ENCODE peak calls at places on chromosomes 7 and 10, in seven cellular contexts. F is HepG2, D is SK-N-SH, H is GM12878, A is K562, T is HCT116, Q is H1. K is an unnamed sample.

GRCh38 chr7:43201912-43202311 is 89.5 kb downstream of the HECW1 start:
- DNase-seq in A (no peak), T (no peak), Q (no peak), F (no peak), H (no peak), D (no peak), K (no peak)

GRCh38 chr10:48606530-48607355 is 1.9 kb upstream of the ARHGAP22 start:
- DNase-seq in H (no peak), A (no peak), T (no peak), D (no peak), F (no peak), Q (no peak), K (no peak)

GRCh38 chr10:35398888-35399287 is 62.6 kb downstream of the CCNY start:
- DNase-seq in A (no peak), Q (no peak), F (no peak), D (no peak), T (no peak), H (no peak), K (no peak)

GRCh38 chr7:149150981-149151380 is 3.7 kb downstream of the ZNF398 start:
- DNase-seq in Q (no peak), F (no peak), A (no peak), D (no peak), T (no peak), H (no peak), K (no peak)

GRCh38 chr7:50068026-50068425 is 25.0 kb downstream of the ZPBP start:
- DNase-seq in A (no peak), H (no peak), Q (no peak), D (no peak), T (peak), F (peak), K (peak)

GRCh38 chr7:116809636-116810266 is 52.6 kb upstream of the CAPZA2 start:
- DNase-seq in A (peak), H (no peak), T (peak), Q (no peak), F (peak), D (peak), K (peak)

GRCh38 chr10:125355657-125356056 is 195.3 kb upstream of the CTBP2 start:
- DNase-seq in Q (no peak), D (no peak), A (no peak), T (no peak), F (no peak), H (no peak), K (no peak)

GRCh38 chr10:9012312-9012711 is 957.8 kb downstream of the GATA3 start:
- DNase-seq in H (no peak), D (no peak), F (no peak), Q (no peak), A (no peak), T (no peak), K (no peak)

GRCh38 chr7:15915694-15916093 is 229.2 kb upstream of the MEOX2 start:
- DNase-seq in T (no peak), H (no peak), A (no peak), Q (no peak), F (no peak), D (no peak), K (no peak)

GRCh38 chr7:128274246-128274889 is 33.3 kb downstream of the LEP start:
- DNase-seq in Q (no peak), H (no peak), T (no peak), A (no peak), F (no peak), D (no peak), K (no peak)

GRCh38 chr10:27390681-27391080 is 113.4 kb upstream of the RAB18 start:
- DNase-seq in D (no peak), Q (no peak), H (no peak), T (no peak), F (no peak), A (no peak), K (no peak)

GRCh38 chr7:18117482-18117881 is 89.8 kb upstream of the PRPS1L1 start:
- DNase-seq in A (no peak), T (no peak), D (no peak), F (no peak), H (no peak), Q (no peak), K (no peak)

GRCh38 chr7:69412331-69413146 is 185.7 kb upstream of the AUTS2 start:
- DNase-seq in A (no peak), T (no peak), Q (no peak), F (peak), D (peak), H (no peak), K (peak)

GRCh38 chr10:29734980-29735627 is 100.3 kb upstream of the SVIL start:
- DNase-seq in D (peak), T (no peak), H (no peak), F (no peak), A (no peak), Q (no peak), K (peak)

GRCh38 chr10:244227-244626 is 109.0 kb downstream of the ZMYND11 start:
- DNase-seq in D (no peak), A (no peak), Q (no peak), F (no peak), H (no peak), T (no peak), K (no peak)

GRCh38 chr7:55493416-55493815 is 78.9 kb downstream of the VOPP1 start:
- DNase-seq in A (no peak), H (no peak), T (no peak), F (no peak), D (no peak), Q (no peak), K (no peak)

GRCh38 chr10:113273877-113274829 is 278.7 kb upstream of the HABP2 start:
- DNase-seq in F (no peak), T (no peak), D (no peak), Q (no peak), H (no peak), A (no peak), K (no peak)

GRCh38 chr10:72935358-72935757 is 19.2 kb downstream of the PLA2G12B start:
- DNase-seq in T (peak), H (no peak), D (no peak), A (no peak), F (no peak), Q (no peak), K (no peak)

GRCh38 chr7:111855842-111856227 is 293.5 kb upstream of the IMMP2L start:
- DNase-seq in D (peak), T (no peak), F (no peak), A (no peak), Q (no peak), H (no peak), K (peak)

GRCh38 chr7:93298671-93299070 is 66.5 kb downstream of the VPS50 start:
- DNase-seq in D (no peak), F (no peak), H (no peak), A (no peak), T (no peak), Q (no peak), K (no peak)

GRCh38 chr10:29608476-29609301 is 26.1 kb downstream of the SVIL start:
- DNase-seq in H (no peak), A (no peak), Q (no peak), D (no peak), F (no peak), T (no peak), K (no peak)

GRCh38 chr10:103504181-103504783 is 10.8 kb downstream of the NEURL1 start:
- DNase-seq in D (peak), Q (no peak), T (peak), A (peak), H (peak), F (peak), K (no peak)

GRCh38 chr10:30803901-30804322 is 174.4 kb upstream of the LYZL2 start:
- DNase-seq in Q (no peak), A (no peak), H (no peak), F (no peak), D (no peak), T (no peak), K (no peak)

GRCh38 chr7:116354546-116355422 is 144.4 kb downstream of the TES start:
- DNase-seq in D (peak), H (no peak), Q (peak), T (peak), A (no peak), F (peak), K (peak)

GRCh38 chr10:130412317-130412716 is 276.1 kb downstream of the GLRX3 start:
- DNase-seq in D (no peak), H (no peak), Q (no peak), T (no peak), F (no peak), A (no peak), K (no peak)

GRCh38 chr10:8063935-8064334 is 9.4 kb downstream of the GATA3 start:
- DNase-seq in H (no peak), A (no peak), D (no peak), Q (no peak), T (no peak), F (no peak), K (peak)

GRCh38 chr7:28705350-28705749 is 252.8 kb downstream of the TRIL start:
- DNase-seq in A (no peak), F (no peak), T (no peak), Q (no peak), H (peak), D (no peak), K (no peak)

GRCh38 chr10:101580486-101581399 is 7.3 kb downstream of the POLL start:
- DNase-seq in F (no peak), T (no peak), A (no peak), D (no peak), H (no peak), Q (no peak), K (no peak)

GRCh38 chr7:33591481-33591880 is 313.9 kb upstream of the BMPER start:
- DNase-seq in F (no peak), T (no peak), D (no peak), Q (no peak), A (no peak), H (no peak), K (no peak)

GRCh38 chr7:97016392-97017196 is 8.0 kb downstream of the DLX5 start:
- DNase-seq in A (no peak), Q (no peak), F (peak), H (no peak), T (no peak), D (peak), K (no peak)

GRCh38 chr7:25949672-25950487 is 202.1 kb upstream of the NFE2L3 start:
- DNase-seq in Q (no peak), H (no peak), F (peak), T (no peak), D (no peak), A (peak), K (peak)

GRCh38 chr7:158009886-158010285 is 577.7 kb downstream of the PTPRN2 start:
- DNase-seq in A (no peak), D (no peak), F (no peak), T (no peak), H (no peak), Q (no peak), K (no peak)

GRCh38 chr10:119449760-119450461 is 92.6 kb downstream of the RGS10 start:
- DNase-seq in A (no peak), T (no peak), Q (no peak), D (no peak), F (no peak), H (no peak), K (no peak)
- TF ChIP-seq JUND in A (no peak), T (no peak), Q (no peak), D (no peak), F (no peak), H (no peak), K (no peak)

DNA sequence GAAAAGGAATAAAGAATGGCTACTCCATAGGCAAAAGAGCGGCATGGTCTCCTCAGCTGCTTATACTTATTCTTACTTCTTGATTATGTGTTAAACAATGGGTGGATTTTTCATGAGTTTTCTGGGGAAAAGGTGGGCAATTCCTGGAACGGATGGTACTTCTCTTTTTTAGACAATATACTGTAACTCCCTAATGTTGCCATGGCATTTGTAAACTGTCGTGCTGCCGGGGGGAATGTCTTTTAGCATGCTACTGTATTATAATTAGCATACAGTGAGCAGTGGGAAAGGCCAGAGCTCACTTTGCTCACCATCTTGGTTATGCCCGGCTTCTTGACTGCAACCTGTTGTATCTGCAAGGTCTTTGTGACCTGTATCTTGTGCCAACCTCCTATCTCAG is 372.1 kb upstream of the AKR1E2 start:
- DNase-seq in D (no peak), H (no peak), F (no peak), A (no peak), T (no peak), Q (no peak), K (no peak)
- TF ChIP-seq JUND in D (no peak), H (no peak), F (no peak), A (no peak), T (no peak), Q (no peak), K (no peak)

DNA sequence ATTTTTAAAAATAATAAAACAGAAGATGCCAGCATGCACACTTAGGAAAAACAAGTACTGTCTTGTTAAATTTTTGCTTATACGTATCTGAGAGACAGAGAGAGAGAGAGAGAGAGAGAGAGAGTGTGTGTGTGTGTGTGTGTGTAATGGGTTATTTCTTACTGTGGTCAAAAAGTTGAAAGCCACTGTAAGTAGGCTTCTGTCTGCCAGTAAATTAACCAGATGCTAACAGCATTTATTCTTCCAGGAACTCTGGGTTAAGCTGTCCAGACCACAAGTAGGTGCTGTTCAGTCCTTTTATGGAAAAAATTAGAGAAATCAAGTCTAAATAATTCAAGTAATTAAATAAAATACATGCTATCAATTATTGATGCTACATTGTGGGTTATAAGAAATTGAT is 39.7 kb downstream of the RNF32 start:
- DNase-seq in A (no peak), H (no peak), Q (no peak), T (no peak), D (no peak), F (no peak), K (no peak)
- TF ChIP-seq JUND in A (no peak), H (no peak), Q (no peak), T (no peak), D (no peak), F (no peak), K (no peak)

GRCh38 chr10:51301644-51302043 is 227.4 kb downstream of the PRKG1 start:
- DNase-seq in F (no peak), H (no peak), D (no peak), Q (no peak), A (no peak), T (no peak), K (no peak)

GRCh38 chr10:51297438-51297837 is 223.2 kb downstream of the PRKG1 start:
- DNase-seq in Q (no peak), H (no peak), D (no peak), A (no peak), F (no peak), T (no peak), K (no peak)

GRCh38 chr10:51302316-51302715 is 228.0 kb downstream of the PRKG1 start:
- DNase-seq in H (no peak), F (no peak), A (no peak), Q (no peak), T (no peak), D (no peak), K (no peak)

GRCh38 chr10:51300617-51301350 is 226.5 kb downstream of the PRKG1 start:
- DNase-seq in A (no peak), Q (no peak), F (no peak), T (no peak), D (no peak), H (no peak), K (no peak)
- TF ChIP-seq JUND in A (no peak), Q (no peak), F (no peak), T (no peak), D (no peak), H (no peak), K (no peak)

GRCh38 chr7:51274955-51275354 is 41.7 kb downstream of the COBL start:
- DNase-seq in T (no peak), H (no peak), D (no peak), A (no peak), F (no peak), Q (no peak), K (no peak)
- TF ChIP-seq JUND in T (no peak), H (no peak), D (no peak), A (no peak), F (no peak), Q (no peak), K (no peak)

K was measured in T47D.